ENCODE peak calls at places on chromosome X, in five cellular contexts. U, B, C, M and H are unnamed samples.

GRCh38 chrX:119880552-119881437 is 9.2 kb downstream of the NDUFA1 start:
- DNase-seq in U (peak; percentile 51), B (peak; percentile 27), C (peak; percentile 76), M (peak; percentile 1), H (peak; percentile 64)

GRCh38 chrX:119419146-119419545 is 20.0 kb downstream of the SLC25A43 start:
- DNase-seq in U (no peak), M (no peak), C (no peak), B (peak; percentile 39), H (no peak)

GRCh38 chrX:30620980-30621716 is 32.1 kb upstream of the GK start:
- DNase-seq in C (no peak), B (peak; percentile 12), M (no peak), U (peak; percentile 79), H (peak; percentile 78)

GRCh38 chrX:43655151-43655676 is 885 bp upstream of the MAOA start:
- DNase-seq in U (peak; percentile 29), M (peak; percentile 11), B (peak; percentile 35), C (no peak), H (peak; percentile 44)

GRCh38 chrX:119692241-119693031 is 532 bp downstream of the SEPTIN6 start:
- DNase-seq in M (peak; percentile 14), C (peak; percentile 67), U (peak; percentile 20), B (peak; percentile 56), H (peak; percentile 41)

GRCh38 chrX:23742174-23742692 is 843 bp downstream of the ACOT9 start:
- DNase-seq in C (peak; percentile 37), M (no peak), B (peak; percentile 27), U (peak; percentile 76), H (peak; percentile 78)

GRCh38 chrX:139052461-139052860 is 340.9 kb upstream of the FGF13 start:
- DNase-seq in U (no peak), M (peak; percentile 1), C (no peak), B (no peak), H (no peak)

GRCh38 chrX:34578237-34578636 is 78.8 kb downstream of the TMEM47 start:
- DNase-seq in B (peak; percentile 7), U (peak; percentile 55), C (peak; percentile 0), M (peak; percentile 2), H (peak; percentile 51)

GRCh38 chrX:105882581-105883275 is 60.4 kb downstream of the NRK start:
- DNase-seq in C (no peak), B (no peak), M (no peak), U (peak; percentile 47), H (peak; percentile 26)

GRCh38 chrX:133171962-133172708 is 46.0 kb downstream of the TFDP3 start:
- DNase-seq in U (peak; percentile 20), M (no peak), B (peak; percentile 25), C (peak; percentile 2), H (peak; percentile 56)

GRCh38 chrX:64394874-64395567 is at the start of gene MTMR8:
- DNase-seq in M (peak; percentile 67), C (peak; percentile 85), B (peak; percentile 83), U (peak; percentile 0), H (no peak)

GRCh38 chrX:39470588-39471155 is 627.1 kb downstream of the BCOR start:
- DNase-seq in B (peak; percentile 23), M (no peak), C (no peak), U (peak; percentile 22), H (no peak)

GRCh38 chrX:95063554-95063953 is 1389.5 kb downstream of the FAM133A start:
- DNase-seq in B (no peak), C (no peak), U (peak; percentile 50), M (no peak), H (no peak)

GRCh38 chrX:107493141-107493540 is 43.7 kb downstream of the FRMPD3 start:
- DNase-seq in C (no peak), M (no peak), U (no peak), B (no peak), H (no peak)

GRCh38 chrX:107676559-107677378 is 48.5 kb downstream of the PRPS1 start:
- DNase-seq in C (peak; percentile 54), M (no peak), B (peak; percentile 72), U (peak; percentile 95), H (peak; percentile 94)

GRCh38 chrX:111103246-111103645 is 7.3 kb downstream of the PAK3 start:
- DNase-seq in B (no peak), M (no peak), U (no peak), C (no peak), H (no peak)

GRCh38 chrX:24262309-24262708 is 51.6 kb downstream of the SUPT20HL2 start:
- DNase-seq in U (no peak), C (no peak), M (no peak), B (no peak), H (no peak)

GRCh38 chrX:133587818-133588217 is 172.5 kb upstream of the GPC4 start:
- DNase-seq in C (no peak), U (no peak), M (no peak), B (no peak), H (no peak)

GRCh38 chrX:37800762-37801161 is 20.9 kb downstream of the CYBB start:
- DNase-seq in B (no peak), M (no peak), U (no peak), C (no peak), H (no peak)

GRCh38 chrX:140766024-140766611 is 56.6 kb downstream of the LINC00632 start:
- DNase-seq in U (peak; percentile 74), M (peak; percentile 69), C (peak; percentile 40), B (peak; percentile 20), H (peak; percentile 76)

GRCh38 chrX:66676413-66676812 is 37.5 kb upstream of the EDA2R start:
- DNase-seq in B (no peak), M (no peak), U (peak; percentile 54), C (no peak), H (peak; percentile 64)

GRCh38 chrX:10450229-10450958 is 170.0 kb downstream of the MID1 start:
- DNase-seq in U (peak; percentile 75), M (no peak), C (no peak), B (no peak), H (peak; percentile 28)

GRCh38 chrX:46805270-46805669 is 31.6 kb upstream of the RP2 start:
- DNase-seq in U (no peak), B (no peak), M (no peak), C (no peak), H (no peak)

GRCh38 chrX:46803140-46803539 is 33.7 kb upstream of the RP2 start:
- DNase-seq in U (no peak), M (no peak), B (no peak), C (peak; percentile 22), H (peak; percentile 37)
- TF ChIP-seq CTCF in U (peak; percentile 30), M (no peak), B (no peak), C (peak; percentile 57), H (peak; percentile 33)

GRCh38 chrX:45743081-45743533 is 542.4 kb upstream of the DIPK2B start:
- DNase-seq in M (no peak), U (peak; percentile 72), C (no peak), B (no peak), H (peak; percentile 51)
- TF ChIP-seq CTCF in M (no peak), U (peak; percentile 34), C (no peak), B (no peak), H (peak; percentile 32)

GRCh38 chrX:129462707-129463106 is 60.6 kb downstream of the SMARCA1 start:
- DNase-seq in U (no peak), B (no peak), C (no peak), M (no peak), H (no peak)
- TF ChIP-seq CTCF in U (no peak), B (no peak), C (peak; percentile 51), M (peak; percentile 60), H (no peak)

GRCh38 chrX:15146515-15146914 is 123.4 kb downstream of the ASB9 start:
- DNase-seq in C (peak; percentile 12), M (peak; percentile 37), B (peak; percentile 30), U (peak; percentile 4), H (peak; percentile 35)
- TF ChIP-seq CTCF in C (peak; percentile 73), M (peak; percentile 59), B (no peak), U (peak; percentile 49), H (peak; percentile 45)